ENCODE peak calls at places on chromosomes 13 and 19, in eight cellular contexts. Y, D, P, B, E, A, K and Q are unnamed samples.

GRCh38 chr19:4390017-4390861 is 10.1 kb downstream of the SH3GL1 start:
- DNase-seq in D (peak), B (no peak), A (peak), Y (peak), E (no peak), P (no peak), K (no peak), Q (peak)

GRCh38 chr13:27203854-27204253 is 32.2 kb upstream of the USP12 start:
- DNase-seq in Y (no peak), P (no peak), D (no peak), A (peak), E (peak), B (no peak), K (no peak), Q (peak)

GRCh38 chr19:51097796-51098195 is 10.4 kb downstream of the CTU1 start:
- DNase-seq in K (no peak), E (no peak), D (no peak), B (no peak), A (no peak), Y (no peak), P (no peak), Q (no peak)

GRCh38 chr19:12314553-12314952 is 18.9 kb downstream of the ZNF563 start:
- DNase-seq in K (peak), Y (no peak), D (peak), P (no peak), B (no peak), A (no peak), E (peak), Q (no peak)

GRCh38 chr19:46670874-46671273 is 9.9 kb upstream of the DACT3 start:
- DNase-seq in K (no peak), A (no peak), P (no peak), E (no peak), B (peak), Y (no peak), D (no peak), Q (peak)

GRCh38 chr19:8811315-8812172 is 20.6 kb downstream of the ZNF558 start:
- DNase-seq in E (no peak), B (peak), D (no peak), K (no peak), A (peak), Y (no peak), P (no peak), Q (peak)

GRCh38 chr13:32391101-32391620 is 36.8 kb downstream of the N4BP2L1 start:
- DNase-seq in D (no peak), Y (peak), P (no peak), A (no peak), K (no peak), B (no peak), E (no peak), Q (no peak)

GRCh38 chr19:7845390-7846179 is 15.6 kb downstream of the EVI5L start:
- DNase-seq in E (no peak), A (no peak), K (no peak), D (no peak), B (no peak), P (no peak), Y (peak), Q (no peak)

GRCh38 chr19:48650974-48651681 is 5.1 kb upstream of the CA11 start:
- DNase-seq in K (no peak), Y (no peak), E (no peak), D (no peak), B (no peak), A (no peak), P (no peak), Q (no peak)

GRCh38 chr13:77002590-77003190 is 10.8 kb downstream of the CLN5 start:
- DNase-seq in E (no peak), D (no peak), K (no peak), Y (no peak), P (no peak), B (no peak), A (peak), Q (peak)

GRCh38 chr19:30564551-30565011 is 192.4 kb downstream of the ZNF536 start:
- DNase-seq in Y (no peak), K (no peak), B (no peak), D (no peak), E (no peak), A (no peak), P (no peak), Q (no peak)

GRCh38 chr13:33119886-33120543 is 103.8 kb downstream of the KL start:
- DNase-seq in E (no peak), K (no peak), P (no peak), B (peak), A (no peak), D (no peak), Y (no peak), Q (no peak)

GRCh38 chr13:101309014-101309619 is 107.2 kb downstream of the NALCN start:
- DNase-seq in E (no peak), D (no peak), B (peak), K (no peak), Y (no peak), P (no peak), A (peak), Q (peak)

GRCh38 chr13:24208314-24208713 is 47.8 kb downstream of the SPATA13 start:
- DNase-seq in Y (no peak), K (no peak), A (peak), E (no peak), B (peak), D (peak), P (no peak), Q (peak)

GRCh38 chr13:89796196-89796595 is 1551.3 kb upstream of the MIR17HG start:
- DNase-seq in Y (no peak), K (no peak), B (no peak), E (no peak), P (no peak), A (no peak), D (no peak), Q (no peak)

GRCh38 chr13:100738176-100738855 is 63.7 kb upstream of the TMTC4 start:
- DNase-seq in Y (peak), B (no peak), A (no peak), K (no peak), E (no peak), D (no peak), P (no peak), Q (no peak)

GRCh38 chr13:56975647-56976046 is 165.1 kb upstream of the PRR20A start:
- DNase-seq in P (no peak), K (no peak), A (no peak), B (no peak), Y (no peak), E (no peak), D (no peak), Q (no peak)

GRCh38 chr13:114046447-114046846 is 72.6 kb upstream of the C13orf46 start:
- DNase-seq in K (no peak), A (no peak), P (no peak), B (no peak), Y (no peak), E (no peak), D (no peak), Q (no peak)

GRCh38 chr13:30880151-30880551 is 25.9 kb upstream of the MEDAG start:
- DNase-seq in K (peak), E (no peak), Y (no peak), D (no peak), B (peak), P (no peak), A (peak), Q (no peak)

GRCh38 chr13:51317262-51317661 is 22.2 kb upstream of the SERPINE3 start:
- DNase-seq in K (no peak), A (peak), P (no peak), Y (no peak), D (no peak), B (peak), E (no peak), Q (no peak)

GRCh38 chr13:75279834-75280369 is 202.1 kb downstream of the TBC1D4 start:
- DNase-seq in A (no peak), Y (no peak), E (peak), D (no peak), B (no peak), P (no peak), K (no peak), Q (no peak)

GRCh38 chr13:26412263-26412662 is 145.2 kb upstream of the WASF3 start:
- DNase-seq in Y (no peak), A (no peak), B (no peak), D (no peak), P (no peak), E (no peak), K (no peak), Q (no peak)

GRCh38 chr13:100244431-100244830 is 155.5 kb downstream of the PCCA start:
- DNase-seq in Y (no peak), D (no peak), E (no peak), B (peak), P (no peak), K (no peak), A (no peak), Q (peak)

GRCh38 chr13:100208596-100208995 is 119.7 kb downstream of the PCCA start:
- DNase-seq in P (no peak), A (peak), E (no peak), K (no peak), D (no peak), Y (no peak), B (no peak), Q (no peak)

GRCh38 chr13:87172166-87172825 is 498.9 kb upstream of the SLITRK5 start:
- DNase-seq in B (peak), P (no peak), E (no peak), Y (peak), A (no peak), D (no peak), K (no peak), Q (no peak)

GRCh38 chr13:100280681-100281080 is 191.8 kb downstream of the PCCA start:
- DNase-seq in D (no peak), A (peak), E (no peak), B (no peak), Y (no peak), K (no peak), P (no peak), Q (peak)

GRCh38 chr13:101514695-101515275 is 62.3 kb downstream of the ITGBL1 start:
- DNase-seq in B (peak), D (peak), Y (peak), E (peak), A (peak), P (no peak), K (no peak), Q (peak)

GRCh38 chr19:10639836-10640235 is 14.3 kb upstream of the ILF3 start:
- DNase-seq in E (no peak), Y (no peak), A (no peak), B (no peak), P (no peak), D (no peak), K (no peak), Q (no peak)

GRCh38 chr13:98187862-98188261 is 10.8 kb upstream of the RNF113B start:
- DNase-seq in Y (no peak), P (no peak), K (no peak), A (no peak), E (no peak), D (no peak), B (no peak), Q (no peak)

GRCh38 chr19:14563989-14564650 is 7.7 kb downstream of the NDUFB7 start:
- DNase-seq in P (no peak), K (no peak), Y (peak), A (peak), B (no peak), D (no peak), E (peak), Q (no peak)

GRCh38 chr19:32519023-32519422 is 62.0 kb upstream of the PDCD5 start:
- DNase-seq in A (no peak), P (no peak), D (no peak), E (no peak), B (no peak), K (no peak), Y (no peak), Q (peak)

GRCh38 chr19:11091343-11092153 is 2.3 kb downstream of the LDLR start:
- DNase-seq in P (peak), E (peak), K (peak), D (peak), B (peak), A (peak), Y (peak), Q (peak)

GRCh38 chr13:31050486-31051400 is 111.0 kb downstream of the HSPH1 start:
- DNase-seq in A (peak), K (no peak), Y (peak), D (no peak), B (no peak), E (no peak), P (peak), Q (no peak)

DNA sequence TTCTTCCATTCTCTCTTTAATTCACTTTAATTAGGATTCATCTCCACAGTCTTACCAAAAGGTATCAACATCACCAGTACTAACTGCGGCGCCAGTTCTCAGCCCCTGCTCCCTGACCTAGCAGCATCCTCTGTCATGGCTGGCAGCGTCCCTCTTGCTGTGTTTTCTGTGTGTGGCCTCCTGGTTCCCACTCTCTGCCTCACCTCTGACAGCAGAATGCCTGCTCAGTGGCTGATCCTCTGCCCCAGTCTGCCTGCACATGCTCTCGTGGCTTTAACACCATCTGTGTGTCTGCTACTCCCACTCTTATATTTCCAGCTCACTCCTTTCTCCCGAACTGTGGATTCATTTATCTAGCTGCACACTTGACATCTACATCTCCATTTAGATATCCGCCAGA is 341.5 kb downstream of the MTUS2 start:
- DNase-seq in K (no peak), Y (no peak), P (no peak), D (no peak), E (no peak), A (no peak), B (no peak), Q (no peak)
- H3K4me3 ChIP-seq in K (no peak), Y (no peak), P (no peak), D (no peak), E (no peak), A (no peak), B (no peak), Q (no peak)

GRCh38 chr19:17788632-17789031 is 6.3 kb upstream of the B3GNT3 start:
- DNase-seq in Y (no peak), D (no peak), B (no peak), P (no peak), K (no peak), E (no peak), A (no peak), Q (no peak)

GRCh38 chr19:17780781-17781180 is 14.2 kb upstream of the B3GNT3 start:
- DNase-seq in B (no peak), K (no peak), P (no peak), Y (no peak), D (no peak), E (no peak), A (no peak), Q (no peak)

GRCh38 chr19:17787274-17787913 is 7.5 kb upstream of the B3GNT3 start:
- DNase-seq in K (no peak), Y (no peak), B (no peak), E (no peak), P (no peak), D (no peak), A (no peak), Q (no peak)

GRCh38 chr19:17779281-17779930 is 15.5 kb upstream of the B3GNT3 start:
- DNase-seq in B (peak), Y (peak), D (no peak), A (peak), E (peak), K (no peak), P (no peak), Q (peak)

GRCh38 chr19:17784201-17785008 is 10.5 kb upstream of the B3GNT3 start:
- DNase-seq in B (no peak), P (peak), A (peak), K (no peak), Y (peak), E (peak), D (peak), Q (peak)
- TF ChIP-seq CTCF in B (peak), P (peak), A (peak), K (no peak), Y (peak), E (peak), D (peak), Q (peak)

DNA sequence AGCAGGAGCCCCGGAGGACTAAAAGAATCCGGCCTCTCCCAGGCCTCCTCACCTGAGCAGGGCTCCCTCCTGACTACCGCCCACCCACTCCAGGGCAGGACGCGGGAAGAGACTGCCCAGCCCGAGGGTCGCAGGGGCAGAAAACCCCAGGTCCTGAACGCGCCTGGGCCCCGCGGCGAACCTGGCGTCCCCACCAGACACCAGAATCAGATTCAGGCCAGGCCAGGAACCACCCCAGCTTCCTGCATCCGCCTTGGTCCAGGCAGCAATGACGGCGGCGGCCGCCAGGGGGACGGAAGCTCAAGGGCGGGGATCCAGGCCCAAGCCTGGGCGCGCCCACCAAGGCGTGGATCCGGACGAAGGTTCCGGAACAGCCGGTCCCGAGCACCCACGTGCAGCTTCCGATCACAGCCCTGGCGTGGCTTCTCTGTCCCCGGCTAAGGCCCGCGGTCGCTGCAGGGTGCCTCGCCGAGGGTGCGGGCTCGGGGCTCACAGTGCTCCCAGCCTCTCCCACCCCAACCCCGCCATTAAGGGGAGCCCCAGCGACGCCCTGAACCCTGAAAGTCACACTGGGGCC is 3.6 kb downstream of the LGALS7 start:
- DNase-seq in E (peak), A (peak), Y (peak), K (peak), B (peak), D (peak), P (peak), Q (peak)
- H3K4me3 ChIP-seq in E (no peak), A (no peak), Y (no peak), K (no peak), B (no peak), D (no peak), P (peak), Q (no peak)

GRCh38 chr19:40394816-40395210 is 4.8 kb upstream of the HIPK4 start:
- DNase-seq in P (no peak), K (no peak), B (no peak), D (no peak), A (no peak), Y (no peak), E (no peak), Q (no peak)

GRCh38 chr19:40390084-40390742 is at the start of gene HIPK4:
- DNase-seq in P (no peak), K (no peak), B (no peak), D (no peak), A (no peak), Y (no peak), E (no peak), Q (no peak)

GRCh38 chr19:40393894-40394815 is 4.2 kb upstream of the HIPK4 start:
- DNase-seq in D (no peak), B (no peak), K (no peak), Y (no peak), P (no peak), A (no peak), E (no peak), Q (no peak)

GRCh38 chr19:40392123-40392522 is 2.1 kb upstream of the HIPK4 start:
- DNase-seq in E (no peak), P (no peak), K (no peak), B (no peak), A (no peak), Y (no peak), D (no peak), Q (no peak)

GRCh38 chr19:40392894-40393517 is 3.0 kb upstream of the HIPK4 start:
- DNase-seq in Y (no peak), A (no peak), P (no peak), E (peak), K (no peak), D (peak), B (no peak), Q (no peak)
- TF ChIP-seq CTCF in Y (peak), A (peak), P (no peak), E (no peak), K (no peak), D (peak), B (no peak), Q (peak)

DNA sequence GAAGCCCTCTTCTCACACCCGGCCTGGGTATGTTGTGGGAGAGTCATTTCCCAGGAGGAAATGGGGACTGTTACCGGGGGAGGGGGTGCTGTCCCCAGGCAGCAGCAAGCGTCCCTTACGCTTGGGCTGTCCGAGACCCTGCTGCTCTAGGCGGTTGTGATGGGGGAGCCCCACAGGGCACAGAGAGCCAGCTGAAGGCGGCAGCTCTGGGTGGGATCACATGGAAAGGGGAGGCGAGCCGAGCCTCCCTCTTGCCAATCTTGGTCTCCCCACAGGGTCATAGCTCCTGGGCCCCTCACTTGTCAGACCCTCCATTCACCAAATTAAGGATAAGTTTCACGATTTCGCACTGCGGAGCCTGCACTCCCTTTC is 22.0 kb downstream of the EPN1 start:
- DNase-seq in D (no peak), B (no peak), A (no peak), K (peak), P (no peak), E (no peak), Y (peak), Q (no peak)
- H3K4me3 ChIP-seq in D (no peak), B (no peak), A (no peak), K (no peak), P (no peak), E (no peak), Y (no peak), Q (no peak)

GRCh38 chr19:2739602-2740313 is at the start of gene SLC39A3:
- DNase-seq in K (peak), B (peak), E (peak), P (peak), D (peak), A (peak), Y (peak), Q (peak)
- TF ChIP-seq CTCF in K (no peak), B (no peak), E (no peak), P (peak), D (peak), A (no peak), Y (peak), Q (peak)

GRCh38 chr19:55081773-55082022 is 6.0 kb downstream of the EPS8L1 start:
- DNase-seq in Y (no peak), K (no peak), E (no peak), A (no peak), B (no peak), D (no peak), P (no peak), Q (no peak)

GRCh38 chr19:55080121-55080914 is 4.6 kb downstream of the EPS8L1 start:
- DNase-seq in Y (peak), B (no peak), P (no peak), D (no peak), E (peak), A (peak), K (no peak), Q (peak)

GRCh38 chr19:55080915-55081772 is 5.5 kb downstream of the EPS8L1 start:
- DNase-seq in D (peak), K (peak), E (peak), B (peak), P (peak), Y (peak), A (peak), Q (peak)

GRCh38 chr19:55083004-55083850 is 7.6 kb downstream of the EPS8L1 start:
- DNase-seq in D (no peak), Y (peak), B (no peak), K (no peak), P (no peak), A (no peak), E (no peak), Q (no peak)

GRCh38 chr19:55082023-55082851 is 6.6 kb downstream of the EPS8L1 start:
- DNase-seq in B (no peak), A (peak), P (no peak), Y (peak), E (peak), D (no peak), K (no peak), Q (peak)
- H3K4me3 ChIP-seq in B (no peak), A (no peak), P (peak), Y (no peak), E (no peak), D (no peak), K (no peak), Q (peak)

DNA sequence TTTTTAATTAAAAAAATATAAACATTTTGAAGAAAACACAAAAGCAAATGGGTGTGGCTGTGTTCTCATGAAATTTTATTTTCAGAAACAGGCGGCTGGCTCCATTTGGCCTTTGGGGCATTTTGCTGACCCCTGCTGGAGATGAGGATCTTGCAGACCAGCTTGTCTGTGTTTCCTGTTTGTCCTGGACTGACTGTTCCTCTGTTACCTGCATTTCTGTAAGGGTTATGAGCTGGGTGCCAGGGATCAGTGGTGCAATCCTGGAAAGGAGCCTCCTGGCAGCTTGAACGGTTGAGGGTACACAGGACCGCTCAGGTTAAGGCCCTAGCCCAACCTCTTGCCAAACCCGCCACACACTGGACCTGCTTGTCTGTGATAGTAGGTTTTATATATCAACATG is 49.9 kb downstream of the ZNF787 start:
- DNase-seq in B (no peak), D (no peak), E (no peak), K (no peak), Y (peak), P (no peak), A (no peak), Q (no peak)
- TF ChIP-seq CTCF in B (peak), D (peak), E (no peak), K (no peak), Y (peak), P (no peak), A (peak), Q (peak)